ENCODE peak calls at places on chromosome 18, in nine cellular contexts. L is GM06990; S is KBM-7; I is EL; V is GM19239; Y is epithelial cell of esophagus; D is activated CD4-positive, alpha-beta memory T cell treated with anti-CD3 and anti-CD28 coated beads for 36 hours; E is GM20000; U is EH. B is an unnamed sample.

GRCh38 chr18:9944805-9945204 is 31.0 kb downstream of the VAPA start:
- DNase-seq in L (no peak), S (no peak), I (no peak), V (no peak), Y (no peak), D (no peak), E (no peak), U (no peak), B (no peak)

GRCh38 chr18:46916551-46917107 is 678 bp downstream of the PIAS2 start:
- DNase-seq in L (no peak), S (peak; percentile 53), I (peak; percentile 43), V (peak; percentile 40), Y (peak; percentile 40), D (no peak), E (peak; percentile 78), U (peak; percentile 37), B (peak; percentile 51)

GRCh38 chr18:79643049-79643765 is 36.4 kb upstream of the CTDP1 start:
- DNase-seq in L (no peak), S (peak; percentile 35), I (no peak), V (no peak), Y (no peak), D (no peak), E (peak; percentile 63), U (no peak), B (no peak)

GRCh38 chr18:31102020-31102684 is at the start of gene DSC2:
- DNase-seq in L (peak; percentile 48), S (peak; percentile 62), I (no peak), V (no peak), Y (peak; percentile 83), D (no peak), E (no peak), U (no peak), B (no peak)

GRCh38 chr18:68532328-68532885 is 182.5 kb downstream of the TMX3 start:
- DNase-seq in L (no peak), S (no peak), I (no peak), V (no peak), Y (no peak), D (no peak), E (no peak), U (no peak), B (no peak)

GRCh38 chr18:12306752-12307151 is 1.3 kb upstream of the TUBB6 start:
- DNase-seq in L (no peak), S (no peak), I (no peak), V (no peak), Y (no peak), D (no peak), E (no peak), U (no peak), B (no peak)

GRCh38 chr18:77749189-77749588 is 499.5 kb downstream of the GALR1 start:
- DNase-seq in L (no peak), S (peak; percentile 21), I (no peak), V (no peak), Y (no peak), D (peak; percentile 10), E (peak; percentile 9), U (no peak), B (no peak)

GRCh38 chr18:75489493-75490190 is 62.1 kb upstream of the SMIM21 start:
- DNase-seq in L (no peak), S (no peak), I (peak; percentile 95), V (no peak), Y (peak; percentile 92), D (no peak), E (no peak), U (peak; percentile 96), B (peak; percentile 96)

B was measured in ELR.